ENCODE peak calls at places on chromosome 21, in seven cellular contexts. D, Y, A, C, G, S and B are unnamed samples.

GRCh38 chr21:25908495-25908894 is 173.7 kb downstream of the GABPA start:
- DNase-seq in S (no peak), D (no peak), A (no peak), C (no peak), G (no peak), Y (no peak), B (no peak)

GRCh38 chr21:45513003-45513706 is 29.1 kb downstream of the SLC19A1 start:
- DNase-seq in S (no peak), G (peak; percentile 8), Y (no peak), D (no peak), C (peak; percentile 37), A (no peak), B (peak; percentile 82)

GRCh38 chr21:15159382-15160020 is 94.7 kb upstream of the NRIP1 start:
- DNase-seq in D (no peak), A (no peak), C (no peak), G (no peak), S (no peak), Y (no peak), B (no peak)

GRCh38 chr21:28337319-28337718 is 655.4 kb downstream of the LTN1 start:
- DNase-seq in Y (no peak), S (no peak), A (no peak), G (no peak), C (no peak), D (no peak), B (no peak)

GRCh38 chr21:15514073-15514946 is 215.5 kb upstream of the USP25 start:
- DNase-seq in G (no peak), D (peak; percentile 50), A (no peak), C (peak; percentile 26), Y (no peak), S (no peak), B (no peak)

GRCh38 chr21:29022141-29022540 is 2.3 kb upstream of the USP16 start:
- DNase-seq in S (no peak), C (no peak), D (no peak), G (no peak), Y (no peak), A (no peak), B (no peak)

GRCh38 chr21:32044205-32044874 is 171.5 kb downstream of the HUNK start:
- DNase-seq in Y (no peak), S (no peak), D (no peak), C (no peak), A (no peak), G (no peak), B (no peak)

GRCh38 chr21:45469273-45470086 is 64.5 kb downstream of the COL18A1 start:
- DNase-seq in C (peak; percentile 81), A (no peak), S (no peak), D (no peak), G (peak; percentile 18), Y (no peak), B (peak; percentile 67)

GRCh38 chr21:45341779-45342178 is 54.1 kb upstream of the POFUT2 start:
- DNase-seq in C (no peak), S (no peak), G (no peak), A (no peak), Y (no peak), D (no peak), B (no peak)

GRCh38 chr21:40340357-40340756 is 473.1 kb downstream of the PCP4 start:
- DNase-seq in Y (no peak), S (no peak), A (no peak), C (no peak), G (no peak), D (no peak), B (no peak)

GRCh38 chr21:32813265-32813903 is 41.8 kb upstream of the PAXBP1 start:
- DNase-seq in Y (no peak), A (no peak), C (no peak), D (no peak), G (no peak), S (no peak), B (no peak)

GRCh38 chr21:44445413-44445812 is 9.9 kb upstream of the LRRC3 start:
- DNase-seq in A (no peak), D (no peak), C (no peak), Y (no peak), S (no peak), G (peak; percentile 1), B (peak; percentile 31)

GRCh38 chr21:44377201-44377921 is 23.9 kb downstream of the TRPM2 start:
- DNase-seq in S (no peak), Y (no peak), C (no peak), D (no peak), G (no peak), A (no peak), B (peak; percentile 58)

GRCh38 chr21:25103500-25104207 is 503.6 kb downstream of the MRPL39 start:
- DNase-seq in G (no peak), D (no peak), S (no peak), A (no peak), Y (no peak), C (no peak), B (no peak)

GRCh38 chr21:18252686-18253085 is 8.1 kb downstream of the CHODL start:
- DNase-seq in S (no peak), Y (peak; percentile 21), A (no peak), C (no peak), G (no peak), D (no peak), B (no peak)

GRCh38 chr21:41630249-41630648 is 122.3 kb upstream of the TMPRSS2 start:
- DNase-seq in C (no peak), G (no peak), S (no peak), Y (no peak), A (no peak), D (no peak), B (no peak)

GRCh38 chr21:32524010-32524719 is 61.2 kb downstream of the TCP10L start:
- DNase-seq in S (peak; percentile 61), A (peak; percentile 81), G (peak; percentile 41), C (peak; percentile 30), D (no peak), Y (peak; percentile 41), B (no peak)

GRCh38 chr21:26832513-26832912 is 12.7 kb downstream of the ADAMTS1 start:
- DNase-seq in G (no peak), Y (no peak), S (no peak), A (no peak), D (no peak), C (no peak), B (no peak)

GRCh38 chr21:17783816-17784598 is 35.1 kb downstream of the C21orf91 start:
- DNase-seq in Y (no peak), A (no peak), C (no peak), D (no peak), S (no peak), G (no peak), B (no peak)

GRCh38 chr21:15423676-15424445 is 305.9 kb upstream of the USP25 start:
- DNase-seq in C (no peak), G (no peak), Y (no peak), D (no peak), S (no peak), A (no peak), B (no peak)

GRCh38 chr21:25039461-25040380 is 567.6 kb downstream of the MRPL39 start:
- DNase-seq in C (no peak), G (no peak), D (no peak), S (no peak), Y (no peak), A (no peak), B (no peak)

GRCh38 chr21:45640888-45641479 is 2.5 kb upstream of the PCBP3 start:
- DNase-seq in G (no peak), Y (no peak), D (no peak), C (peak; percentile 53), S (no peak), A (no peak), B (no peak)

GRCh38 chr21:46006547-46007497 is 25.3 kb downstream of the COL6A1 start:
- DNase-seq in Y (no peak), C (peak; percentile 14), S (peak; percentile 16), A (no peak), G (no peak), D (no peak), B (no peak)

GRCh38 chr21:44919913-44920693 is 596 bp downstream of the ITGB2 start:
- DNase-seq in S (no peak), Y (no peak), D (no peak), A (no peak), G (peak; percentile 10), C (peak; percentile 25), B (peak; percentile 64)

GRCh38 chr21:32889596-32889995 is 118.0 kb upstream of the PAXBP1 start:
- DNase-seq in S (no peak), G (no peak), C (no peak), A (no peak), D (no peak), Y (no peak), B (no peak)

GRCh38 chr21:39078322-39079065 is 104.8 kb downstream of the PSMG1 start:
- DNase-seq in S (no peak), A (no peak), D (no peak), C (no peak), Y (no peak), G (no peak), B (no peak)
- H3K27ac ChIP-seq in S (no peak overlapping the region), A (no peak overlapping the region), D (no peak overlapping the region), C (no peak overlapping the region), Y (no peak overlapping the region), G (no peak overlapping the region), B (peak overlapping the region; percentile 79)

GRCh38 chr21:36850372-36850771 is 116.1 kb downstream of the HLCS start:
- DNase-seq in C (no peak), S (no peak), G (no peak), D (no peak), A (no peak), Y (no peak), B (no peak)
- H3K4me1 ChIP-seq in C (no peaks in the 10 kb centered on the region), S (peaks cover 5% of the 10 kb centered on the region), G (peaks cover 21% of the 10 kb centered on the region), D (no peaks in the 10 kb centered on the region), A (no peaks in the 10 kb centered on the region), Y (peaks cover 13% of the 10 kb centered on the region), B (no peaks in the 10 kb centered on the region)

GRCh38 chr21:42638266-42638863 is 15.1 kb upstream of the PDE9A start:
- DNase-seq in Y (no peak), G (no peak), A (no peak), C (no peak), D (no peak), S (no peak), B (peak; percentile 35)

GRCh38 chr21:42636535-42636914 is 16.9 kb upstream of the PDE9A start:
- DNase-seq in S (no peak), A (no peak), G (no peak), Y (no peak), C (no peak), D (no peak), B (no peak)

GRCh38 chr21:42635848-42636534 is 17.4 kb upstream of the PDE9A start:
- DNase-seq in C (no peak), S (no peak), G (no peak), Y (no peak), A (no peak), D (no peak), B (peak; percentile 17)

GRCh38 chr21:42637602-42638041 is 15.8 kb upstream of the PDE9A start:
- DNase-seq in C (no peak), G (no peak), S (no peak), Y (no peak), D (no peak), A (no peak), B (peak; percentile 62)

GRCh38 chr21:42636931-42637601 is 16.4 kb upstream of the PDE9A start:
- DNase-seq in Y (no peak), G (no peak), A (no peak), C (no peak), S (no peak), D (no peak), B (no peak)
- H3K4me3 ChIP-seq in Y (no peak overlapping the region), G (no peak overlapping the region), A (no peak overlapping the region), C (no peak overlapping the region), S (no peak overlapping the region), D (no peak overlapping the region), B (no peak overlapping the region)

GRCh38 chr21:33901421-33902288 is 13.9 kb downstream of the ATP5PO start:
- DNase-seq in Y (peak; percentile 31), D (no peak), C (peak; percentile 46), A (peak; percentile 68), S (no peak), G (no peak), B (no peak)
- H3K27ac ChIP-seq in Y (peak overlapping the region; percentile 16), D (no peak overlapping the region), C (peak overlapping the region; percentile 55), A (peak overlapping the region; percentile 5), S (no peak overlapping the region), G (peak overlapping the region; percentile 31), B (no peak overlapping the region)